ENCODE peak calls at places on chromosomes 12 and 14, in eight cellular contexts. Z is GM04504; S is LHCN-M2; H is GM06990; O is DMS79 treated with DMSO at 0.1 percent for 48 hours; I is SJCRH30; X is C1 segment of cervical spinal cord; G is stimulated activated CD8-positive, alpha-beta memory T cell treated with anti-CD3 and anti-CD28 coated beads, Interleukin-4, amount 100 ng/mL, for 4 hours. R is an unnamed sample.

GRCh38 chr12:123126294-123127144 is 24.4 kb downstream of the PITPNM2 start:
- DNase-seq in X (no peak), I (peak; percentile 74), O (no peak), H (no peak), G (no peak), S (peak; percentile 99), Z (peak; percentile 97), R (no peak)

GRCh38 chr12:6554990-6555691 is 701 bp downstream of the IFFO1 start:
- DNase-seq in S (no peak), I (peak; percentile 37), Z (no peak), G (no peak), O (no peak), H (no peak), X (no peak), R (no peak)

GRCh38 chr12:38585090-38585489 is 268.5 kb downstream of the ALG10B start:
- DNase-seq in O (no peak), H (no peak), S (no peak), Z (no peak), G (no peak), I (no peak), X (no peak), R (no peak)

GRCh38 chr14:104371917-104372316 is 207.6 kb upstream of the C14orf180 start:
- DNase-seq in S (no peak), Z (no peak), H (no peak), O (no peak), I (no peak), X (no peak), G (no peak), R (no peak)

GRCh38 chr14:31006703-31007102 is 18.7 kb upstream of the AP4S1 start:
- DNase-seq in I (no peak), S (no peak), H (no peak), Z (no peak), O (no peak), G (no peak), X (no peak), R (no peak)

GRCh38 chr14:68667313-68667791 is 125.5 kb downstream of the ZFP36L1 start:
- DNase-seq in Z (peak; percentile 95), S (no peak), H (no peak), G (no peak), O (no peak), X (no peak), I (no peak), R (no peak)

GRCh38 chr12:127629066-127629820 is 637.7 kb upstream of the TMEM132C start:
- DNase-seq in H (no peak), I (peak; percentile 24), X (no peak), Z (no peak), O (peak; percentile 21), S (peak; percentile 59), G (no peak), R (no peak)

GRCh38 chr14:50452285-50452684 is 55.6 kb upstream of the CDKL1 start:
- DNase-seq in Z (no peak), I (no peak), G (no peak), O (no peak), S (no peak), X (no peak), H (no peak), R (no peak)

GRCh38 chr14:31205681-31206535 is 1.7 kb downstream of the HECTD1 start:
- DNase-seq in I (peak; percentile 57), S (peak; percentile 67), Z (peak; percentile 72), X (peak; percentile 19), G (no peak), H (no peak), O (peak; percentile 36), R (no peak)

GRCh38 chr12:11651785-11652184 is 2.3 kb downstream of the ETV6 start:
- DNase-seq in I (no peak), G (no peak), S (no peak), X (no peak), H (no peak), Z (no peak), O (peak; percentile 53), R (no peak)

R was measured in endothelial cell.